ENCODE peak calls at places on chromosomes 5 and 9, in four cellular contexts. D is stomach, V is pancreas, T is left ventricle myocardium inferior. E is an unnamed sample.

GRCh38 chr9:98235126-98235525 is 20.3 kb downstream of the TBC1D2 start:
- DNase-seq in D (no peak), V (no peak), T (no peak), E (no peak)

GRCh38 chr9:133377721-133378216 is 1.6 kb downstream of the STKLD1 start:
- DNase-seq in D (no peak), V (no peak), T (no peak), E (no peak)

GRCh38 chr5:6404129-6404528 is 25.8 kb upstream of the MED10 start:
- DNase-seq in D (no peak), V (no peak), T (no peak), E (peak; percentile 30)

GRCh38 chr5:6567835-6568234 is 65.0 kb downstream of the NSUN2 start:
- DNase-seq in D (no peak), V (no peak), T (no peak), E (no peak)

GRCh38 chr5:94153736-94154450 is 412.5 kb upstream of the POU5F2 start:
- DNase-seq in D (no peak), V (no peak), T (no peak), E (no peak)

GRCh38 chr5:125200842-125201373 is 454.5 kb upstream of the ZNF608 start:
- DNase-seq in D (no peak), V (no peak), T (no peak), E (no peak)

GRCh38 chr9:97598461-97599288 is 34.5 kb downstream of the TSTD2 start:
- DNase-seq in D (peak; percentile 82), V (no peak), T (peak; percentile 63), E (peak; percentile 61)

GRCh38 chr9:7549261-7549660 is 250.3 kb downstream of the DMAC1 start:
- DNase-seq in D (no peak), V (peak; percentile 25), T (peak; percentile 36), E (no peak)

GRCh38 chr5:157252741-157253465 is 13.0 kb upstream of the CYFIP2 start:
- DNase-seq in D (no peak), V (no peak), T (no peak), E (peak; percentile 30)

GRCh38 chr9:138122201-138122600 is 244.6 kb downstream of the CACNA1B start:
- DNase-seq in D (no peak), V (no peak), T (no peak), E (no peak)

GRCh38 chr9:116806075-116806474 is 119.0 kb downstream of the TRIM32 start:
- DNase-seq in D (no peak), V (no peak), T (no peak), E (no peak)

GRCh38 chr5:154737667-154738320 is 17.4 kb upstream of the LARP1 start:
- DNase-seq in D (no peak), V (no peak), T (no peak), E (peak; percentile 54)

GRCh38 chr9:7366121-7366520 is 433.5 kb downstream of the DMAC1 start:
- DNase-seq in D (no peak), V (no peak), T (no peak), E (no peak)

GRCh38 chr5:63686938-63687337 is 275.3 kb downstream of the HTR1A start:
- DNase-seq in D (no peak), V (no peak), T (no peak), E (no peak)

GRCh38 chr5:59715228-59715627 is 178.3 kb downstream of the PDE4D start:
- DNase-seq in D (no peak), V (no peak), T (no peak), E (no peak)
- H3K27ac ChIP-seq in D (no peak overlapping the region), V (no peak overlapping the region), T (no peak overlapping the region), E (no peak overlapping the region)

GRCh38 chr9:37005517-37006140 is 28.4 kb downstream of the PAX5 start:
- DNase-seq in D (no peak), V (no peak), T (no peak), E (no peak)

GRCh38 chr9:37010976-37011375 is 23.1 kb downstream of the PAX5 start:
- DNase-seq in D (no peak), V (no peak), T (no peak), E (no peak)

GRCh38 chr9:37004424-37004935 is 29.6 kb downstream of the PAX5 start:
- DNase-seq in D (no peak), V (no peak), T (no peak), E (no peak)

GRCh38 chr9:37010180-37010579 is 23.9 kb downstream of the PAX5 start:
- DNase-seq in D (no peak), V (no peak), T (no peak), E (no peak)

DNA sequence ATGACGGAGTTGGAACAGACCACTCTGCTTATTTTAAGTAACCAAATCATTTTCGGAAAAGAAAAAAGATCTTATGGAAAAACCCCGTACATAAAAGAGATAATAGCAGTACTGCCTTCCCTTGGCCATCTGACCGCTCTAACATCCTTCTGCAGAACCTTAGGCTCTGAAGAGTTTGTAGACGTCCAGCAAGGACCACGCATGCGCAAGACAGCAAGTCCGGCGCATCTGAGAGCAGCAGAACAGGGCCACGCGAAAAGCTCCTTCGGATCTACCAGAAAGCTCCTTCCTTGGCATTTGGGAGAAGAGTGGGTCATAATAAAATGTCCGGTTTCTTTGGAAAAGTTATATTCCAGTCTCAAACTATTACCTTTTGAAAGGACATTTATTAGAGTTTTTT is 26.8 kb downstream of the PAX5 start:
- DNase-seq in D (no peak), V (no peak), T (no peak), E (no peak)
- H3K36me3 ChIP-seq in D (no peaks in the 10 kb centered on the region), V (no peaks in the 10 kb centered on the region), T (no peaks in the 10 kb centered on the region), E (no peaks in the 10 kb centered on the region)

GRCh38 chr5:36017622-36018021 is 26.4 kb upstream of the UGT3A1 start:
- DNase-seq in D (no peak), V (no peak), T (no peak), E (no peak)
- H3K27ac ChIP-seq in D (no peak overlapping the region), V (no peak overlapping the region), T (no peak overlapping the region), E (no peak overlapping the region)

GRCh38 chr5:126909856-126910255 is 120.5 kb downstream of the MARCHF3 start:
- DNase-seq in D (no peak), V (no peak), T (no peak), E (no peak)
- H3K36me3 ChIP-seq in D (no peaks in the 10 kb centered on the region), V (no peaks in the 10 kb centered on the region), T (peaks cover 31% of the 10 kb centered on the region), E (no peaks in the 10 kb centered on the region)

GRCh38 chr5:62653001-62653863 is 74.6 kb downstream of the LRRC70 start:
- DNase-seq in D (no peak), V (no peak), T (no peak), E (no peak)
- H3K27ac ChIP-seq in D (no peak overlapping the region), V (no peak overlapping the region), T (peak overlapping the region; percentile 12), E (no peak overlapping the region)

E was measured in SJSA1.